ENCODE peak calls at places on chromosomes 4 and X, in six cellular contexts. J is PC-3, S is GM23248, Y is GM23338, Z is OCI-LY7, B is SK-N-SH. C is an unnamed sample.

GRCh38 chr4:144355809-144356757 is 215.6 kb upstream of the GYPA start:
- DNase-seq in J (peak), S (peak), Y (peak), Z (peak), B (no peak), C (peak)

GRCh38 chrX:12770440-12770839 is 20.8 kb upstream of the PRPS2 start:
- DNase-seq in J (peak), S (peak), Y (peak), Z (peak), B (peak), C (peak)

GRCh38 chrX:56661193-56661592 is 67.8 kb upstream of the NBDY start:
- DNase-seq in J (no peak), S (no peak), Y (no peak), Z (no peak), B (no peak), C (no peak)

GRCh38 chr4:65624651-65625050 is 45.6 kb downstream of the EPHA5 start:
- DNase-seq in J (peak), S (peak), Y (no peak), Z (no peak), B (no peak), C (no peak)

GRCh38 chr4:52789774-52790173 is 38.5 kb upstream of the ERVMER34-1 start:
- DNase-seq in J (no peak), S (no peak), Y (no peak), Z (no peak), B (no peak), C (no peak)

GRCh38 chr4:17469931-17470674 is 41.8 kb downstream of the QDPR start:
- DNase-seq in J (no peak), S (no peak), Y (no peak), Z (no peak), B (no peak), C (no peak)

GRCh38 chr4:4921077-4921476 is 61.6 kb downstream of the MSX1 start:
- DNase-seq in J (no peak), S (no peak), Y (no peak), Z (no peak), B (no peak), C (no peak)

GRCh38 chr4:6889736-6890324 is 19.8 kb upstream of the TBC1D14 start:
- DNase-seq in J (no peak), S (no peak), Y (no peak), Z (no peak), B (no peak), C (no peak)

GRCh38 chr4:25860586-25861421 is 2.0 kb downstream of the SEL1L3 start:
- DNase-seq in J (no peak), S (peak), Y (no peak), Z (peak), B (no peak), C (no peak)
- H3K4me2 ChIP-seq in J (peak), S (peak), Y (peak), Z (peak), B (peak), C (peak)

GRCh38 chr4:33940281-33940680 is 2304.0 kb downstream of the ARAP2 start:
- DNase-seq in J (no peak), S (peak), Y (no peak), Z (no peak), B (no peak), C (no peak)
- TF ChIP-seq EZH2phosphoT487 in J (no peak), S (no peak), Y (no peak), Z (no peak), B (no peak), C (no peak)

GRCh38 chrX:54358424-54359211 is 772 bp upstream of the WNK3 start:
- DNase-seq in J (no peak), S (peak), Y (peak), Z (no peak), B (peak), C (no peak)

GRCh38 chrX:54357414-54358377 is at the start of gene WNK3:
- DNase-seq in J (peak), S (peak), Y (peak), Z (no peak), B (peak), C (no peak)

GRCh38 chrX:54359408-54359807 is 1.6 kb upstream of the WNK3 start:
- DNase-seq in J (no peak), S (no peak), Y (no peak), Z (no peak), B (no peak), C (no peak)
- H3K4me2 ChIP-seq in J (no peak), S (no peak), Y (peak), Z (no peak), B (peak), C (no peak)

DNA sequence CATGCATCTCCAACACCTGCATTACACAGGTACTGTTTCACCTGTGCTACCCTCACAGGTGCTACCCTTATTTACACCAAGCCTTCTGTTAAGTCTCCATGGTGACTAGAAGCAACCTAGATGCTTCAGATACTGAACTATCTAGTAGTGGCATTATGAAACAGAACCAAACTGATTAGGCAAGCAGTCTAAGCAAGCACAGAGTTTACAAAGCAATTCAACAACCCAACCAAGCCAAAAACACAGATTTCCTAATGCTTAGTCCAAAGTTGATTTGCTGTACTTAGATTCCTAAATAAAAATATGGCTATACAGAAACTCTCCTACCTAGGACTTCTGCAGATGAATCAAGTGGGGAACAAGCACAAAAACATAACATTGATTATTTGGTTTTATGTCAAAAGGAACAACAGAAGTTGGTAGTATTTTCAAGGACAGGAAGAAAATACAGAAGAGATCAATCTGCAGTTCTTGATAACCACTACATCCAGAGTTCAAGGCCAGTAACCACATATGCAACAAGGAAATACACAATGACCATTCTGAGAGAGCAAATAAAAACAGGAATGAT is 3.2 kb downstream of the TAPT1 start:
- DNase-seq in J (no peak), S (no peak), Y (no peak), Z (no peak), B (no peak), C (no peak)
- TF ChIP-seq EZH2phosphoT487 in J (no peak), S (no peak), Y (no peak), Z (no peak), B (no peak), C (no peak)